ENCODE peak calls at places on chromosomes 5 and 9, in eight cellular contexts. One of them, this sample, is unnamed. For H3K9me3, H3K4me1 and H3K36me3, the result is how much of the 10 kb centered on the place peaks cover.

GRCh38 chr9:74577956-74578355 is 80.8 kb downstream of the RORB start:
- DNase-seq in tibial nerve: no peak
- DNase-seq in CD8-positive, alpha-beta memory T cell: no peak
- DNase-seq in A673: peak
- DNase-seq in psoas muscle: no peak
- DNase-seq in Caco-2: no peak
- DNase-seq in aorta: no peak
- DNase-seq in iPS DF 6.9: no peak
- DNase-seq in this sample: no peak

GRCh38 chr5:144281784-144282183 is 111.1 kb downstream of the KCTD16 start:
- DNase-seq in tibial nerve: no peak
- DNase-seq in CD8-positive, alpha-beta memory T cell: no peak
- DNase-seq in A673: no peak
- DNase-seq in psoas muscle: no peak
- DNase-seq in Caco-2: peak
- DNase-seq in aorta: no peak
- DNase-seq in iPS DF 6.9: no peak
- DNase-seq in this sample: no peak

GRCh38 chr5:73443725-73444498 is 4.7 kb downstream of the FOXD1 start:
- DNase-seq in tibial nerve: no peak
- DNase-seq in CD8-positive, alpha-beta memory T cell: no peak
- DNase-seq in A673: no peak
- DNase-seq in psoas muscle: no peak
- DNase-seq in Caco-2: no peak
- DNase-seq in aorta: no peak
- DNase-seq in iPS DF 6.9: no peak
- DNase-seq in this sample: no peak

GRCh38 chr9:119639287-119639955 is 270.2 kb upstream of the BRINP1 start:
- DNase-seq in tibial nerve: no peak
- DNase-seq in CD8-positive, alpha-beta memory T cell: no peak
- DNase-seq in A673: peak
- DNase-seq in psoas muscle: no peak
- DNase-seq in Caco-2: no peak
- DNase-seq in aorta: no peak
- DNase-seq in iPS DF 6.9: no peak
- DNase-seq in this sample: no peak

GRCh38 chr9:13568446-13568845 is 289.0 kb upstream of the MPDZ start:
- DNase-seq in tibial nerve: no peak
- DNase-seq in CD8-positive, alpha-beta memory T cell: no peak
- DNase-seq in A673: no peak
- DNase-seq in psoas muscle: peak
- DNase-seq in Caco-2: no peak
- DNase-seq in aorta: no peak
- DNase-seq in iPS DF 6.9: no peak
- DNase-seq in this sample: no peak

GRCh38 chr9:27548055-27548741 is 18.6 kb upstream of the MOB3B start:
- DNase-seq in tibial nerve: no peak
- DNase-seq in CD8-positive, alpha-beta memory T cell: no peak
- DNase-seq in A673: peak
- DNase-seq in psoas muscle: no peak
- DNase-seq in Caco-2: no peak
- DNase-seq in aorta: no peak
- DNase-seq in iPS DF 6.9: no peak
- DNase-seq in this sample: no peak

GRCh38 chr5:147835386-147835798 is 3.9 kb upstream of the SPINK1 start:
- DNase-seq in tibial nerve: no peak
- DNase-seq in CD8-positive, alpha-beta memory T cell: no peak
- DNase-seq in A673: no peak
- DNase-seq in psoas muscle: no peak
- DNase-seq in Caco-2: peak
- DNase-seq in aorta: no peak
- DNase-seq in iPS DF 6.9: no peak
- DNase-seq in this sample: no peak

GRCh38 chr5:180161420-180162303 is 47.3 kb downstream of the RASGEF1C start:
- DNase-seq in tibial nerve: no peak
- DNase-seq in CD8-positive, alpha-beta memory T cell: no peak
- DNase-seq in A673: no peak
- DNase-seq in psoas muscle: no peak
- DNase-seq in Caco-2: peak
- DNase-seq in aorta: peak
- DNase-seq in iPS DF 6.9: no peak
- DNase-seq in this sample: peak

GRCh38 chr9:2704504-2704903 is 12.8 kb upstream of the KCNV2 start:
- DNase-seq in tibial nerve: no peak
- DNase-seq in CD8-positive, alpha-beta memory T cell: no peak
- DNase-seq in A673: no peak
- DNase-seq in psoas muscle: no peak
- DNase-seq in Caco-2: no peak
- DNase-seq in aorta: no peak
- DNase-seq in iPS DF 6.9: no peak
- DNase-seq in this sample: no peak

GRCh38 chr5:140310434-140310833 is 7.5 kb upstream of the PFDN1 start:
- DNase-seq in tibial nerve: no peak
- DNase-seq in CD8-positive, alpha-beta memory T cell: no peak
- DNase-seq in A673: peak
- DNase-seq in psoas muscle: no peak
- DNase-seq in Caco-2: no peak
- DNase-seq in aorta: no peak
- DNase-seq in iPS DF 6.9: no peak
- DNase-seq in this sample: no peak

GRCh38 chr5:108561416-108562204 is 179.7 kb upstream of the FBXL17 start:
- DNase-seq in tibial nerve: no peak
- DNase-seq in CD8-positive, alpha-beta memory T cell: no peak
- DNase-seq in A673: no peak
- DNase-seq in psoas muscle: no peak
- DNase-seq in Caco-2: no peak
- DNase-seq in aorta: no peak
- DNase-seq in iPS DF 6.9: no peak
- DNase-seq in this sample: no peak
- H3K9me3 ChIP-seq in tibial nerve: under half
- H3K9me3 ChIP-seq in CD8-positive, alpha-beta memory T cell: under half
- H3K9me3 ChIP-seq in A673: under half
- H3K9me3 ChIP-seq in psoas muscle: under half
- H3K9me3 ChIP-seq in Caco-2: under half
- H3K9me3 ChIP-seq in aorta: under half
- H3K9me3 ChIP-seq in iPS DF 6.9: under half
- H3K9me3 ChIP-seq in this sample: under half

GRCh38 chr9:136054798-136055714 is 40.0 kb downstream of the NACC2 start:
- DNase-seq in tibial nerve: no peak
- DNase-seq in CD8-positive, alpha-beta memory T cell: no peak
- DNase-seq in A673: no peak
- DNase-seq in psoas muscle: no peak
- DNase-seq in Caco-2: no peak
- DNase-seq in aorta: no peak
- DNase-seq in iPS DF 6.9: no peak
- DNase-seq in this sample: no peak

GRCh38 chr9:136053757-136054142 is 41.3 kb downstream of the NACC2 start:
- DNase-seq in tibial nerve: no peak
- DNase-seq in CD8-positive, alpha-beta memory T cell: no peak
- DNase-seq in A673: no peak
- DNase-seq in psoas muscle: no peak
- DNase-seq in Caco-2: no peak
- DNase-seq in aorta: no peak
- DNase-seq in iPS DF 6.9: no peak
- DNase-seq in this sample: no peak

GRCh38 chr9:136052433-136052880 is 42.6 kb downstream of the NACC2 start:
- DNase-seq in tibial nerve: no peak
- DNase-seq in CD8-positive, alpha-beta memory T cell: no peak
- DNase-seq in A673: no peak
- DNase-seq in psoas muscle: no peak
- DNase-seq in Caco-2: no peak
- DNase-seq in aorta: peak
- DNase-seq in iPS DF 6.9: no peak
- DNase-seq in this sample: peak

GRCh38 chr9:136052991-136053756 is 41.9 kb downstream of the NACC2 start:
- DNase-seq in tibial nerve: no peak
- DNase-seq in CD8-positive, alpha-beta memory T cell: no peak
- DNase-seq in A673: no peak
- DNase-seq in psoas muscle: no peak
- DNase-seq in Caco-2: no peak
- DNase-seq in aorta: no peak
- DNase-seq in iPS DF 6.9: no peak
- DNase-seq in this sample: no peak

GRCh38 chr9:136054146-136054545 is 40.9 kb downstream of the NACC2 start:
- DNase-seq in tibial nerve: no peak
- DNase-seq in CD8-positive, alpha-beta memory T cell: no peak
- DNase-seq in A673: no peak
- DNase-seq in psoas muscle: no peak
- DNase-seq in Caco-2: no peak
- DNase-seq in aorta: no peak
- DNase-seq in iPS DF 6.9: no peak
- DNase-seq in this sample: no peak
- H3K4me1 ChIP-seq in tibial nerve: half or more
- H3K4me1 ChIP-seq in CD8-positive, alpha-beta memory T cell: under half
- H3K4me1 ChIP-seq in A673: half or more
- H3K4me1 ChIP-seq in psoas muscle: under half
- H3K4me1 ChIP-seq in Caco-2: under half
- H3K4me1 ChIP-seq in aorta: under half
- H3K4me1 ChIP-seq in iPS DF 6.9: under half
- H3K4me1 ChIP-seq in this sample: half or more

DNA sequence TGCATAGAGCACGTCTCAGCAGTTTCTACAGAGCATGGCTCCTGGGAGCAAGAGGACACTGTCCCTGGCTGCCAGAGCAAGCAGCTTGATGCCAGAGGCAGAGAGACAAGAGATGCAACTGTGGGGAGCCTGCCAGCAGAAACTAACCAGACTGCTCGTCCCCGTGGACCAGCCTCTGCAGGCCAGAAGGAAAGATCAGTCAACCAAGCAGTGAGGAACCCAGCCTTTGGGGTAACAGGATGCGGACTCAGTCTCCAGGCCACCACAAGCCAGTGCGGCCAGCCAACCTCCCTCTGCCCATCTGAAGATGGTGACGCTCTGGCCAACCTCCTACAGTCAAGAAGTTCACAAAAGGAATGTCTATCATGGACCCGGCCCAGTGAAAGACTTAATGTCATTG is 3.7 kb downstream of the SURF4 start:
- DNase-seq in tibial nerve: no peak
- DNase-seq in CD8-positive, alpha-beta memory T cell: no peak
- DNase-seq in A673: no peak
- DNase-seq in psoas muscle: peak
- DNase-seq in Caco-2: no peak
- DNase-seq in aorta: no peak
- DNase-seq in iPS DF 6.9: no peak
- DNase-seq in this sample: no peak
- H3K36me3 ChIP-seq in tibial nerve: under half
- H3K36me3 ChIP-seq in CD8-positive, alpha-beta memory T cell: under half
- H3K36me3 ChIP-seq in A673: under half
- H3K36me3 ChIP-seq in psoas muscle: under half
- H3K36me3 ChIP-seq in Caco-2: under half
- H3K36me3 ChIP-seq in aorta: under half
- H3K36me3 ChIP-seq in iPS DF 6.9: under half
- H3K36me3 ChIP-seq in this sample: under half

DNA sequence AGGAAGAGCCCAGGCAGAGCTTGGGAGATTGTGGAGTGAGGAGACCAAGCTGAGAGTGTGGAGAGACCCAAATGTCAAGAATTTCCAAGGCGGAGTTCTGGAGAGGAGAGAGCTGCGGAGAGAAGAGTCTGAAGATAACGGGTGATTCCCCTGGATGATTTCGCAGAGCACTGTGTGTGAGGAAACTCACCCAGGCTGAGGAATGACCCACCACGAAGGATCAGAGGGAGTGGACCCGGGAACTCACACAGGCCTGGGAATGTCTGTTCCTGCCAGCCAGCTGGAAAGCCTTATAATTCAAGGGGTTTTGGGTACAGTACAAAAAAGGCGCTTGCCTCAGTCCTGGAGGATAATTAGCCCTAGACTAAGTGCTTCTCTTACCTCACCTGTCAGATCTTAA is 94.2 kb downstream of the WNK2 start:
- DNase-seq in tibial nerve: no peak
- DNase-seq in CD8-positive, alpha-beta memory T cell: no peak
- DNase-seq in A673: no peak
- DNase-seq in psoas muscle: no peak
- DNase-seq in Caco-2: no peak
- DNase-seq in aorta: peak
- DNase-seq in iPS DF 6.9: no peak
- DNase-seq in this sample: no peak
- H3K9me3 ChIP-seq in tibial nerve: under half
- H3K9me3 ChIP-seq in CD8-positive, alpha-beta memory T cell: under half
- H3K9me3 ChIP-seq in A673: under half
- H3K9me3 ChIP-seq in psoas muscle: under half
- H3K9me3 ChIP-seq in Caco-2: under half
- H3K9me3 ChIP-seq in aorta: under half
- H3K9me3 ChIP-seq in iPS DF 6.9: under half
- H3K9me3 ChIP-seq in this sample: under half